ENCODE peak calls at places on chromosome 7, in nine cellular contexts. One of them, this sample, is unnamed.

GRCh38 chr7:12945901-12946300 is 258.5 kb downstream of the ARL4A start:
- DNase-seq in PC-3: peak
- DNase-seq in activated naive CD4-positive, alpha-beta T cell: no peak
- DNase-seq in uterus: no peak
- DNase-seq in GM19239: no peak
- DNase-seq in GM10248: no peak
- DNase-seq in fibroblast of the conjunctiva: no peak
- DNase-seq in GM04503: no peak
- DNase-seq in RWPE2: no peak
- DNase-seq in this sample: no peak

GRCh38 chr7:25098096-25099046 is 26.7 kb downstream of the CYCS start:
- DNase-seq in PC-3: peak
- DNase-seq in activated naive CD4-positive, alpha-beta T cell: no peak
- DNase-seq in uterus: peak
- DNase-seq in GM19239: peak
- DNase-seq in GM10248: peak
- DNase-seq in fibroblast of the conjunctiva: peak
- DNase-seq in GM04503: no peak
- DNase-seq in RWPE2: no peak
- DNase-seq in this sample: peak

GRCh38 chr7:42359946-42360345 is 122.9 kb upstream of the GLI3 start:
- DNase-seq in PC-3: no peak
- DNase-seq in activated naive CD4-positive, alpha-beta T cell: no peak
- DNase-seq in uterus: no peak
- DNase-seq in GM19239: no peak
- DNase-seq in GM10248: no peak
- DNase-seq in fibroblast of the conjunctiva: no peak
- DNase-seq in GM04503: peak
- DNase-seq in RWPE2: no peak
- DNase-seq in this sample: no peak

GRCh38 chr7:74294191-74294998 is 5.2 kb downstream of the CLIP2 start:
- DNase-seq in PC-3: no peak
- DNase-seq in activated naive CD4-positive, alpha-beta T cell: no peak
- DNase-seq in uterus: no peak
- DNase-seq in GM19239: no peak
- DNase-seq in GM10248: no peak
- DNase-seq in fibroblast of the conjunctiva: peak
- DNase-seq in GM04503: peak
- DNase-seq in RWPE2: no peak
- DNase-seq in this sample: no peak

GRCh38 chr7:117157121-117157870 is 165.6 kb downstream of the WNT2 start:
- DNase-seq in PC-3: peak
- DNase-seq in activated naive CD4-positive, alpha-beta T cell: no peak
- DNase-seq in uterus: peak
- DNase-seq in GM19239: no peak
- DNase-seq in GM10248: no peak
- DNase-seq in fibroblast of the conjunctiva: peak
- DNase-seq in GM04503: peak
- DNase-seq in RWPE2: no peak
- DNase-seq in this sample: peak

GRCh38 chr7:46933596-46933995 is 648.3 kb downstream of the TNS3 start:
- DNase-seq in PC-3: no peak
- DNase-seq in activated naive CD4-positive, alpha-beta T cell: no peak
- DNase-seq in uterus: no peak
- DNase-seq in GM19239: no peak
- DNase-seq in GM10248: no peak
- DNase-seq in fibroblast of the conjunctiva: peak
- DNase-seq in GM04503: peak
- DNase-seq in RWPE2: no peak
- DNase-seq in this sample: no peak

GRCh38 chr7:128697301-128697905 is 25.3 kb downstream of the GARIN1A start:
- DNase-seq in PC-3: no peak
- DNase-seq in activated naive CD4-positive, alpha-beta T cell: no peak
- DNase-seq in uterus: no peak
- DNase-seq in GM19239: peak
- DNase-seq in GM10248: peak
- DNase-seq in fibroblast of the conjunctiva: peak
- DNase-seq in GM04503: peak
- DNase-seq in RWPE2: peak
- DNase-seq in this sample: peak

GRCh38 chr7:46386428-46387399 is 465.6 kb upstream of the IGFBP3 start:
- DNase-seq in PC-3: no peak
- DNase-seq in activated naive CD4-positive, alpha-beta T cell: no peak
- DNase-seq in uterus: no peak
- DNase-seq in GM19239: no peak
- DNase-seq in GM10248: no peak
- DNase-seq in fibroblast of the conjunctiva: no peak
- DNase-seq in GM04503: no peak
- DNase-seq in RWPE2: no peak
- DNase-seq in this sample: no peak

GRCh38 chr7:44078521-44078920 is 3.8 kb downstream of the POLM start:
- DNase-seq in PC-3: no peak
- DNase-seq in activated naive CD4-positive, alpha-beta T cell: no peak
- DNase-seq in uterus: no peak
- DNase-seq in GM19239: no peak
- DNase-seq in GM10248: no peak
- DNase-seq in fibroblast of the conjunctiva: no peak
- DNase-seq in GM04503: no peak
- DNase-seq in RWPE2: no peak
- DNase-seq in this sample: no peak

GRCh38 chr7:35624299-35625186 is 70.4 kb downstream of the HERPUD2 start:
- DNase-seq in PC-3: peak
- DNase-seq in activated naive CD4-positive, alpha-beta T cell: no peak
- DNase-seq in uterus: no peak
- DNase-seq in GM19239: peak
- DNase-seq in GM10248: peak
- DNase-seq in fibroblast of the conjunctiva: no peak
- DNase-seq in GM04503: no peak
- DNase-seq in RWPE2: no peak
- DNase-seq in this sample: peak

GRCh38 chr7:158374586-158374985 is 213.0 kb downstream of the PTPRN2 start:
- DNase-seq in PC-3: peak
- DNase-seq in activated naive CD4-positive, alpha-beta T cell: no peak
- DNase-seq in uterus: no peak
- DNase-seq in GM19239: no peak
- DNase-seq in GM10248: no peak
- DNase-seq in fibroblast of the conjunctiva: no peak
- DNase-seq in GM04503: no peak
- DNase-seq in RWPE2: no peak
- DNase-seq in this sample: no peak

GRCh38 chr7:81330108-81330507 is 411.3 kb upstream of the SEMA3C start:
- DNase-seq in PC-3: no peak
- DNase-seq in activated naive CD4-positive, alpha-beta T cell: no peak
- DNase-seq in uterus: no peak
- DNase-seq in GM19239: no peak
- DNase-seq in GM10248: no peak
- DNase-seq in fibroblast of the conjunctiva: no peak
- DNase-seq in GM04503: no peak
- DNase-seq in RWPE2: no peak
- DNase-seq in this sample: no peak

GRCh38 chr7:37960483-37960882 is 40.0 kb downstream of the EPDR1 start:
- DNase-seq in PC-3: no peak
- DNase-seq in activated naive CD4-positive, alpha-beta T cell: no peak
- DNase-seq in uterus: no peak
- DNase-seq in GM19239: no peak
- DNase-seq in GM10248: no peak
- DNase-seq in fibroblast of the conjunctiva: no peak
- DNase-seq in GM04503: no peak
- DNase-seq in RWPE2: no peak
- DNase-seq in this sample: no peak

GRCh38 chr7:954330-955238 is at the start of gene ADAP1:
- DNase-seq in PC-3: peak
- DNase-seq in activated naive CD4-positive, alpha-beta T cell: no peak
- DNase-seq in uterus: peak
- DNase-seq in GM19239: peak
- DNase-seq in GM10248: peak
- DNase-seq in fibroblast of the conjunctiva: no peak
- DNase-seq in GM04503: no peak
- DNase-seq in RWPE2: peak
- DNase-seq in this sample: no peak

GRCh38 chr7:148334959-148335577 is 255.5 kb upstream of the C7orf33 start:
- DNase-seq in PC-3: peak
- DNase-seq in activated naive CD4-positive, alpha-beta T cell: no peak
- DNase-seq in uterus: no peak
- DNase-seq in GM19239: no peak
- DNase-seq in GM10248: no peak
- DNase-seq in fibroblast of the conjunctiva: peak
- DNase-seq in GM04503: no peak
- DNase-seq in RWPE2: no peak
- DNase-seq in this sample: no peak

GRCh38 chr7:27173412-27174076 is 576 bp downstream of the HOXA10 start:
- DNase-seq in PC-3: no peak
- DNase-seq in activated naive CD4-positive, alpha-beta T cell: no peak
- DNase-seq in uterus: peak
- DNase-seq in GM19239: no peak
- DNase-seq in GM10248: no peak
- DNase-seq in fibroblast of the conjunctiva: no peak
- DNase-seq in GM04503: no peak
- DNase-seq in RWPE2: peak
- DNase-seq in this sample: no peak

GRCh38 chr7:30585675-30586074 is 9.0 kb upstream of the GARS1 start:
- DNase-seq in PC-3: no peak
- DNase-seq in activated naive CD4-positive, alpha-beta T cell: no peak
- DNase-seq in uterus: no peak
- DNase-seq in GM19239: no peak
- DNase-seq in GM10248: no peak
- DNase-seq in fibroblast of the conjunctiva: no peak
- DNase-seq in GM04503: no peak
- DNase-seq in RWPE2: no peak
- DNase-seq in this sample: no peak

GRCh38 chr7:29565186-29565540 is 1.5 kb downstream of the PRR15 start:
- DNase-seq in PC-3: no peak
- DNase-seq in activated naive CD4-positive, alpha-beta T cell: no peak
- DNase-seq in uterus: no peak
- DNase-seq in GM19239: no peak
- DNase-seq in GM10248: no peak
- DNase-seq in fibroblast of the conjunctiva: no peak
- DNase-seq in GM04503: no peak
- DNase-seq in RWPE2: no peak
- DNase-seq in this sample: no peak

GRCh38 chr7:74194686-74195085 is 15.1 kb upstream of the LAT2 start:
- DNase-seq in PC-3: no peak
- DNase-seq in activated naive CD4-positive, alpha-beta T cell: no peak
- DNase-seq in uterus: no peak
- DNase-seq in GM19239: no peak
- DNase-seq in GM10248: no peak
- DNase-seq in fibroblast of the conjunctiva: no peak
- DNase-seq in GM04503: no peak
- DNase-seq in RWPE2: peak
- DNase-seq in this sample: no peak

GRCh38 chr7:1569016-1569415 is 816 bp downstream of the PSMG3 start:
- DNase-seq in PC-3: peak
- DNase-seq in activated naive CD4-positive, alpha-beta T cell: no peak
- DNase-seq in uterus: no peak
- DNase-seq in GM19239: no peak
- DNase-seq in GM10248: no peak
- DNase-seq in fibroblast of the conjunctiva: no peak
- DNase-seq in GM04503: no peak
- DNase-seq in RWPE2: peak
- DNase-seq in this sample: no peak

GRCh38 chr7:24911213-24911603 is 68.8 kb downstream of the OSBPL3 start:
- DNase-seq in PC-3: no peak
- DNase-seq in activated naive CD4-positive, alpha-beta T cell: no peak
- DNase-seq in uterus: no peak
- DNase-seq in GM19239: no peak
- DNase-seq in GM10248: no peak
- DNase-seq in fibroblast of the conjunctiva: no peak
- DNase-seq in GM04503: no peak
- DNase-seq in RWPE2: no peak
- DNase-seq in this sample: no peak

GRCh38 chr7:48780862-48781261 is 143.5 kb upstream of the CDC14C start:
- DNase-seq in PC-3: no peak
- DNase-seq in activated naive CD4-positive, alpha-beta T cell: no peak
- DNase-seq in uterus: no peak
- DNase-seq in GM19239: no peak
- DNase-seq in GM10248: no peak
- DNase-seq in fibroblast of the conjunctiva: no peak
- DNase-seq in GM04503: no peak
- DNase-seq in RWPE2: no peak
- DNase-seq in this sample: no peak

GRCh38 chr7:70592171-70592570 is 539.8 kb upstream of the GALNT17 start:
- DNase-seq in PC-3: no peak
- DNase-seq in activated naive CD4-positive, alpha-beta T cell: no peak
- DNase-seq in uterus: no peak
- DNase-seq in GM19239: no peak
- DNase-seq in GM10248: no peak
- DNase-seq in fibroblast of the conjunctiva: no peak
- DNase-seq in GM04503: no peak
- DNase-seq in RWPE2: no peak
- DNase-seq in this sample: no peak

GRCh38 chr7:2040201-2040892 is 192.4 kb downstream of the MAD1L1 start:
- DNase-seq in PC-3: no peak
- DNase-seq in activated naive CD4-positive, alpha-beta T cell: no peak
- DNase-seq in uterus: no peak
- DNase-seq in GM19239: no peak
- DNase-seq in GM10248: no peak
- DNase-seq in fibroblast of the conjunctiva: no peak
- DNase-seq in GM04503: no peak
- DNase-seq in RWPE2: no peak
- DNase-seq in this sample: no peak

GRCh38 chr7:69213882-69214281 is 384.4 kb upstream of the AUTS2 start:
- DNase-seq in PC-3: no peak
- DNase-seq in activated naive CD4-positive, alpha-beta T cell: no peak
- DNase-seq in uterus: no peak
- DNase-seq in GM19239: no peak
- DNase-seq in GM10248: no peak
- DNase-seq in fibroblast of the conjunctiva: no peak
- DNase-seq in GM04503: no peak
- DNase-seq in RWPE2: no peak
- DNase-seq in this sample: no peak

GRCh38 chr7:1689356-1689755 is 19.3 kb downstream of the ELFN1 start:
- DNase-seq in PC-3: no peak
- DNase-seq in activated naive CD4-positive, alpha-beta T cell: no peak
- DNase-seq in uterus: peak
- DNase-seq in GM19239: no peak
- DNase-seq in GM10248: no peak
- DNase-seq in fibroblast of the conjunctiva: no peak
- DNase-seq in GM04503: no peak
- DNase-seq in RWPE2: peak
- DNase-seq in this sample: no peak

GRCh38 chr7:99563650-99564049 is 5.2 kb downstream of the ZNF655 start:
- DNase-seq in PC-3: peak
- DNase-seq in activated naive CD4-positive, alpha-beta T cell: no peak
- DNase-seq in uterus: no peak
- DNase-seq in GM19239: no peak
- DNase-seq in GM10248: no peak
- DNase-seq in fibroblast of the conjunctiva: no peak
- DNase-seq in GM04503: peak
- DNase-seq in RWPE2: peak
- DNase-seq in this sample: peak

GRCh38 chr7:131007439-131008330 is 273.7 kb upstream of the KLF14 start:
- DNase-seq in PC-3: peak
- DNase-seq in activated naive CD4-positive, alpha-beta T cell: no peak
- DNase-seq in uterus: peak
- DNase-seq in GM19239: no peak
- DNase-seq in GM10248: peak
- DNase-seq in fibroblast of the conjunctiva: peak
- DNase-seq in GM04503: no peak
- DNase-seq in RWPE2: no peak
- DNase-seq in this sample: peak

GRCh38 chr7:47535704-47536628 is 45.9 kb downstream of the TNS3 start:
- DNase-seq in PC-3: no peak
- DNase-seq in activated naive CD4-positive, alpha-beta T cell: no peak
- DNase-seq in uterus: no peak
- DNase-seq in GM19239: no peak
- DNase-seq in GM10248: no peak
- DNase-seq in fibroblast of the conjunctiva: no peak
- DNase-seq in GM04503: no peak
- DNase-seq in RWPE2: no peak
- DNase-seq in this sample: no peak

GRCh38 chr7:127226685-127227374 is 25.9 kb downstream of the GRM8 start:
- DNase-seq in PC-3: no peak
- DNase-seq in activated naive CD4-positive, alpha-beta T cell: no peak
- DNase-seq in uterus: no peak
- DNase-seq in GM19239: no peak
- DNase-seq in GM10248: no peak
- DNase-seq in fibroblast of the conjunctiva: no peak
- DNase-seq in GM04503: no peak
- DNase-seq in RWPE2: no peak
- DNase-seq in this sample: no peak

GRCh38 chr7:2791390-2791789 is 52.7 kb downstream of the GNA12 start:
- DNase-seq in PC-3: no peak
- DNase-seq in activated naive CD4-positive, alpha-beta T cell: no peak
- DNase-seq in uterus: no peak
- DNase-seq in GM19239: no peak
- DNase-seq in GM10248: no peak
- DNase-seq in fibroblast of the conjunctiva: no peak
- DNase-seq in GM04503: no peak
- DNase-seq in RWPE2: no peak
- DNase-seq in this sample: no peak